ENCODE peak calls at places on chromosomes 1 and 21, in six cellular contexts. A is aorta, K is iPS DF 6.9, M is PC-9, J is neural progenitor cell, Q is OCI-LY7. X is an unnamed sample. For H3K36me3 and H3K9me3, the result is how much of the 10 kb centered on the place peaks cover.

GRCh38 chr1:76433528-76433927 is 359.0 kb downstream of the ST6GALNAC3 start:
- DNase-seq in M (no peak), J (no peak), A (no peak), Q (no peak), K (no peak), X (no peak)

GRCh38 chr21:43292041-43292865 is 123.4 kb downstream of the CRYAA start:
- DNase-seq in A (no peak), J (no peak), M (no peak), Q (no peak), K (no peak), X (no peak)

GRCh38 chr1:208177656-208178055 is 66.5 kb downstream of the PLXNA2 start:
- DNase-seq in M (no peak), J (no peak), K (no peak), Q (no peak), A (no peak), X (no peak)

GRCh38 chr21:42381347-42381984 is 14.4 kb downstream of the TMPRSS3 start:
- DNase-seq in J (peak), A (peak), K (peak), M (peak), Q (peak), X (no peak)

GRCh38 chr1:226674892-226675719 is 64.0 kb downstream of the ITPKB start:
- DNase-seq in A (peak), Q (peak), J (no peak), M (no peak), K (no peak), X (no peak)

GRCh38 chr1:212637902-212638301 is 29.3 kb downstream of the ATF3 start:
- DNase-seq in M (no peak), Q (no peak), J (no peak), K (no peak), A (no peak), X (no peak)

GRCh38 chr1:234632225-234632624 is 22.2 kb upstream of the IRF2BP2 start:
- DNase-seq in M (no peak), A (no peak), K (no peak), Q (no peak), J (no peak), X (no peak)

GRCh38 chr1:18480315-18481189 is at the start of gene KLHDC7A:
- DNase-seq in Q (peak), J (peak), M (peak), A (no peak), K (peak), X (peak)

GRCh38 chr1:50426702-50427085 is 3.5 kb upstream of the DMRTA2 start:
- DNase-seq in J (peak), A (no peak), Q (no peak), K (no peak), M (no peak), X (no peak)

GRCh38 chr1:227789042-227789880 is 26.2 kb upstream of the PRSS38 start:
- DNase-seq in K (no peak), M (no peak), Q (no peak), A (no peak), J (peak), X (peak)

GRCh38 chr1:232577809-232578208 is 52.1 kb downstream of the SIPA1L2 start:
- DNase-seq in A (no peak), Q (peak), K (no peak), M (no peak), J (no peak), X (no peak)

DNA sequence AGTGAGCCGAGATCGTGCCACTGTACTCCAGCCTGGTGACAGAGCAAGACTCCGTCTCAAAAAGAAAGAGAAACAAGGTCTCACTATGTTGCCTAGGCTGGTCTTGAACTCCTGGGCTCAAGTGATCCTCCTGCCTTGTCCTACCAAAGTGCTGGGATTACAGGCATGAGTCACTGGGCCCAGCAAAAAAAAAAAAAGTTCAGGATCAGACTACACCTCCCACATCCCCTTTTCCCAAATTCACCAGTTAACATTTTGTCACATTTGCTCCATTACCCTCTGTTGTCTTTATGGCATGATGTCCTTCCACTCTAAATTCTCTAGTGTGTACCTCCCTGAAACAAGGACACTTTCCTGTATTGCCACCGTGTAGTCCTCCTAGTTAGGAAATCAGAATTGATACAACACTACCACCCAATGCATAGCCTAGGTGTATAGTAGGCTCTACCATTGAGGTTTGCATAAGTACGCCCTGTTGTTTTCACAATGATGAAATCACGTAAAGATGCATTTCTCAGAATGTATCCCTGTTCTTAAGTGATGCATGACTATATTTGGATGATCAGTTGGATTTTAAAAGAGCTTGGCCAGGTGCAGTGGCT is 10.7 kb downstream of the SPEN start:
- DNase-seq in K (no peak), Q (no peak), A (no peak), M (no peak), J (no peak), X (no peak)
- H3K36me3 ChIP-seq in K (under half), Q (under half), A (under half), M (under half), J (under half), X (under half)

GRCh38 chr1:187948170-187948794 is 1119.5 kb downstream of the PLA2G4A start:
- DNase-seq in J (no peak), M (no peak), A (no peak), Q (no peak), K (no peak), X (no peak)
- H3K9me3 ChIP-seq in J (under half), M (under half), A (under half), Q (under half), K (under half), X (under half)

DNA sequence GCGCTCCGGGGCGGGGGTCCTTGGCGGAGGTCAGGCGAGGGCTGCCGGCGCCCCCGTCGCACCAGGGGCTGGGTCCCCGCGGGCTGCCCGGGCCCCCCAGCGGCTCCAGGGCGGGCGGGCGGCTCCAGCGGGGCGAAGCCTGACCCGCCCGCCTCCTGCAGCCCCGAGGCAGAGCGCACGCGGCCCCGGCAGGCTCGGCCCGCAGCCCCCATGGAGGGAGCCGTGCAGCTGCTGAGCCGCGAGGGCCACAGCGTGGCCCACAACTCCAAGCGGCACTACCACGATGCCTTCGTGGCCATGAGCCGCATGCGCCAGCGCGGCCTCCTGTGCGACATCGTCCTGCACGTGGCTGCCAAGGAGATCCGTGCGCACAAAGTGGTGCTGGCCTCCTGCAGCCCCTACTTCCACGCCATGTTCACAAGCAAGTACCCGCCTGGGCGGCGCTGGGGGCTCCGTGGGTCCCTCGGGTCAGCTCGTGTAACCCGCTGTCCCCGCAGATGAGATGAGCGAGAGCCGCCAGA is 808 bp downstream of the KLHL17 start:
- DNase-seq in M (no peak), K (no peak), Q (no peak), A (no peak), J (peak), X (no peak)
- H3K36me3 ChIP-seq in M (under half), K (under half), Q (under half), A (under half), J (under half), X (under half)

DNA sequence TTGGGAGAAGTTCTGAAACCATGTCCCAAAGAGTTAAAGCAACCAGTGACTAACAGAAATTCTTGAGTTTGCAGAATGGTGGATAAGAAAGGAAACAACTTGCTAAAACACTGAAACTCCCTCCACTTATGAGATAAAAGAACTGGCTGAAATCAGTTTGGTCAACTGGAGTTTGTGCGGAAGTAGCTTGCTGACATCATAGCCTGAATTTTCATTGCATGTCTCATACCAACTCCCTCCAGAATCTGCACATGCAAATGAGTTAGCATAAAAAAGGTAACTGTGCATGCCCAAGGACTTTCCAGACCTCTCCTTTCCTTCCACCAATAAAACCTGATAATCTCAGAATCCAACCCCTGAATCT is 785.7 kb upstream of the ADGRL4 start:
- DNase-seq in J (no peak), K (no peak), M (no peak), A (no peak), Q (no peak), X (no peak)
- H3K9me3 ChIP-seq in J (under half), K (under half), M (under half), A (under half), Q (under half), X (under half)

DNA sequence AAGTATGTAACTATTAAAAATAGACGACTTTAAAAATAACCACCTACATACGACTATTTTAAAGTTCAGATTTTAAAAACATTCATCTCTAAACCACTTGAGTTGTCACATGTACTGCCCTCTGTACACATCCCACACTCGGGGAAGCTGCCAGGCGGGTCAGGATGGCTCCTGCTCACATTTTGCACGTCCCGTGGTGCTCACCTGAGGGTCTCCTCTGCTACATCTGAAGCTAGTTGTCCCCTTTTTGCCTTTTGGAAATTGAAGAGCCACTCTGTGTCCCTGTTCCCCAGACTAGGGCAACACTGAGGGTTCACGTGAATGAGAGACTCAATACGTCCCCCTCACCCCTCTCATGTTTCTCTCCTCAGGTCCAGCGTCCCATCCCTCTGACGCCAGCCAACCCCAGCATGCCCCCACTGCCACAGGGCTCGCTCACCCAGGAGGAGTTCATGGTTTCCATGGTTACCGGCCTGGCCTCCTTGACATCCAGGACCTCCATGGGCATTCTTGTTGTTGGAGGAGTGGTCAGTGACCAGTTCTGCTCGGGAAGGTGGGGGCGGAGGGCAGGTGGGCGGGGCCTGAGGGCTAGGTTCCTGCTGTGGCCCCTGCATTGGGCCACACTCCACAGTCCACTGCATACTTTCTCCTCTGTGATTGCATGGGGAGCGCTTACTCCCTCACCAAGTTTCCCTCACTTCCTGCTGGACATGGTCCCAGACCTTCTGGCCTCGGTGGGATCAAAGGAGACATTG is 13.0 kb upstream of the MIIP start:
- DNase-seq in A (no peak), K (no peak), J (no peak), M (no peak), Q (no peak), X (no peak)
- H3K36me3 ChIP-seq in A (under half), K (half or more), J (under half), M (under half), Q (half or more), X (half or more)

GRCh38 chr1:204094262-204095247 is 21.6 kb downstream of the SOX13 start:
- DNase-seq in Q (no peak), A (peak), K (no peak), M (no peak), J (peak), X (no peak)
- H3K9me3 ChIP-seq in Q (under half), A (under half), K (under half), M (under half), J (under half), X (under half)

GRCh38 chr1:222554177-222554576 is 6.3 kb upstream of the HHIPL2 start:
- DNase-seq in M (no peak), J (no peak), K (no peak), A (no peak), Q (no peak), X (no peak)

GRCh38 chr1:222552882-222553281 is 5.0 kb upstream of the HHIPL2 start:
- DNase-seq in M (no peak), Q (no peak), A (no peak), K (no peak), J (no peak), X (no peak)

GRCh38 chr1:222557574-222557973 is 9.7 kb upstream of the HHIPL2 start:
- DNase-seq in K (no peak), J (no peak), Q (no peak), M (no peak), A (no peak), X (no peak)

GRCh38 chr1:222557148-222557547 is 9.2 kb upstream of the HHIPL2 start:
- DNase-seq in K (no peak), Q (no peak), M (no peak), J (no peak), A (no peak), X (no peak)

DNA sequence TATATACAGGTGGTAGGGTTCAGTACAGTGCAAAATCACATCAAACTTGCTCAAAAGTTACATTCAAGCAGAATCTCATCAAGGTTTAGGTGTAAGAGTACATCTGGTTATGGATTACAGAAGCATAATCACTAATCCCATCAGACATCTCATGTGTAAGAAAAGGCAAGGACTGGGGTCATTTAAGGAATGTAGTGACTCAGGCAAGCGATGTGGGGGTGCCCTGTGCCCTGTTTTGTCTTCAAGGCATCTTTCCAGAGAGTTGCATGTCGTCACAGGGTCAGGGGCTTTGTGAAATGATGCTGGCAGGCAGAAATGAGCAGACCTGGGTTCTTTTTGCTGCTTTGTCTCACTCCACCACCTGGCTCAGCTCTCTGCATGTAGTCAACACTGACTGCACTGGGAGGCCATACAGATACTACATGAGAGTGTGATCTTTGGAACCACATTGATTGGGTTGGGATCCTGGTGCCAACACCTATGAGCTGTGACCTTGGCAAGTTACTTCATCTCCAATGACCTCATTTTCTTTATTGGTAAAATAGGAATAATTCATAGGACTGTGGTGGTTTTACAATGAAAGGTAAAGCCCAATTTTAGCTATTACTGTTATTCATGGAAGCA is 8.2 kb upstream of the HHIPL2 start:
- DNase-seq in J (no peak), M (no peak), Q (no peak), K (no peak), A (no peak), X (no peak)
- H3K36me3 ChIP-seq in J (under half), M (under half), Q (under half), K (under half), A (under half), X (under half)

X was measured in MG63.